ENCODE peak calls at places on chromosomes 7 and 10, in eight cellular contexts. F is fibroblast of lung, A is prostate gland, S is sigmoid colon, W is dorsolateral prefrontal cortex, U is right lobe of liver, Y is A549, B is right cardiac atrium. N is an unnamed sample.

GRCh38 chr10:129438024-129438423 is 29.0 kb upstream of the MGMT start:
- DNase-seq in F (no peak), A (no peak), S (no peak), W (no peak), U (no peak), Y (no peak), B (no peak), N (no peak)

GRCh38 chr10:75024971-75025523 is 86.4 kb upstream of the SAMD8 start:
- DNase-seq in F (no peak), A (no peak), S (no peak), W (peak), U (no peak), Y (no peak), B (no peak), N (no peak)

GRCh38 chr7:4792537-4793126 is 17.2 kb downstream of the AP5Z1 start:
- DNase-seq in F (peak), A (no peak), S (peak), W (no peak), U (peak), Y (no peak), B (peak), N (no peak)

GRCh38 chr7:74032191-74032490 is 4.2 kb downstream of the ELN start:
- DNase-seq in F (peak), A (peak), S (peak), W (peak), U (no peak), Y (no peak), B (peak), N (no peak)

GRCh38 chr10:108275895-108276685 is 1111.6 kb upstream of the SORCS1 start:
- DNase-seq in F (no peak), A (no peak), S (no peak), W (no peak), U (no peak), Y (no peak), B (no peak), N (no peak)

GRCh38 chr10:63103971-63104409 is 29.1 kb upstream of the NRBF2 start:
- DNase-seq in F (no peak), A (no peak), S (no peak), W (no peak), U (no peak), Y (no peak), B (no peak), N (no peak)

GRCh38 chr7:138981332-138982203 is at the start of gene KIAA1549:
- DNase-seq in F (peak), A (peak), S (peak), W (no peak), U (peak), Y (peak), B (peak), N (no peak)

GRCh38 chr10:131949041-131949862 is 32.5 kb downstream of the BNIP3 start:
- DNase-seq in F (no peak), A (no peak), S (peak), W (no peak), U (peak), Y (no peak), B (no peak), N (no peak)

GRCh38 chr10:2081501-2081900 is 344.2 kb upstream of the ADARB2 start:
- DNase-seq in F (no peak), A (no peak), S (no peak), W (no peak), U (no peak), Y (peak), B (peak), N (no peak)

GRCh38 chr10:104336829-104337526 is 1.3 kb downstream of the ITPRIP start:
- DNase-seq in F (peak), A (no peak), S (peak), W (no peak), U (no peak), Y (no peak), B (peak), N (no peak)

GRCh38 chr10:17562572-17562971 is 54.6 kb downstream of the HACD1 start:
- DNase-seq in F (peak), A (peak), S (no peak), W (no peak), U (no peak), Y (no peak), B (no peak), N (no peak)

GRCh38 chr10:53109320-53109719 is 336.7 kb upstream of the MBL2 start:
- DNase-seq in F (no peak), A (no peak), S (no peak), W (no peak), U (no peak), Y (no peak), B (no peak), N (no peak)

GRCh38 chr10:93220315-93221170 is 146.8 kb downstream of the CYP26A1 start:
- DNase-seq in F (no peak), A (no peak), S (no peak), W (no peak), U (no peak), Y (no peak), B (no peak), N (no peak)

GRCh38 chr10:132580157-132580556 is 42.6 kb downstream of the INPP5A start:
- DNase-seq in F (no peak), A (no peak), S (peak), W (no peak), U (no peak), Y (no peak), B (no peak), N (no peak)

GRCh38 chr7:151608031-151608551 is 88.4 kb upstream of the RHEB start:
- DNase-seq in F (no peak), A (no peak), S (no peak), W (no peak), U (no peak), Y (peak), B (no peak), N (peak)

GRCh38 chr7:22627136-22627535 is 99.9 kb upstream of the IL6 start:
- DNase-seq in F (no peak), A (no peak), S (no peak), W (no peak), U (no peak), Y (no peak), B (no peak), N (no peak)

GRCh38 chr7:17815318-17815717 is 125.0 kb downstream of the SNX13 start:
- DNase-seq in F (no peak), A (no peak), S (no peak), W (no peak), U (peak), Y (no peak), B (no peak), N (no peak)

GRCh38 chr7:106895246-106895864 is 30.3 kb downstream of the PIK3CG start:
- DNase-seq in F (no peak), A (no peak), S (no peak), W (no peak), U (no peak), Y (no peak), B (no peak), N (no peak)

GRCh38 chr7:78125884-78126283 is 327.3 kb downstream of the PHTF2 start:
- DNase-seq in F (peak), A (no peak), S (no peak), W (no peak), U (no peak), Y (peak), B (no peak), N (peak)

GRCh38 chr7:22934473-22935065 is 79.4 kb downstream of the HYCC1 start:
- DNase-seq in F (peak), A (no peak), S (no peak), W (no peak), U (no peak), Y (no peak), B (no peak), N (no peak)

DNA sequence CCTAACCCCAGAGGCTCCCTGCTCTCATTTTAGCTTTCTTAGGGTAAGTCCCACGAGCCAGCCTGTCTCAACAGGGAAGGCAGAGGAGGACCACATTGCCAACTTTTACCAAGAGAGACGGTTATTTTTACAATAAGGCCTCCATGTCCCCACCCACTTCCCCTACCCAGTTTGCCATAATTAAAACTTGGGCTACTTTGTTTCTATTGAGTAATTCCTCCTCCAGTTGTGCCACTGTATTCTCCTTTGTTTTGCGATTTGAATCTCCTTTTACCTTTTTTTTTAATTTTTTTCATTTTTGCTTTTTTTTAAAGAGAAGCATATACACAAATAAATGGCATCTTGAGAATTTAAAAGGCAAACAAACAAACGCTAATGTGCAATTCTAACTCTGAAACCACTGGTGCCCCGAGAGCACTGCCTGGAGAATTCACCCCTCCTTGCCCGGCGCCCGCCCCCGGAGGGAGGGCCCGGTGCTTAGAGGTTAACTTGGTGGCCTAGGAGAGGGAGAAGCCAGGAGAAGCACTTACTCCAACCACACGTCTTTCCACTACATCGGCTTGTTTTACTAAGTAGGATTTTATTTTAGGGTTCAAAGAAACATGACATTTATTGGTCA is 282.3 kb downstream of the USP6NL start:
- DNase-seq in F (no peak), A (no peak), S (no peak), W (no peak), U (no peak), Y (no peak), B (no peak), N (no peak)
- H3K27ac ChIP-seq in F (peak), A (no peak), S (no peak), W (no peak), U (no peak), Y (no peak), B (peak), N (peak)

GRCh38 chr7:137874390-137874789 is 27.6 kb upstream of the DGKI start:
- DNase-seq in F (peak), A (no peak), S (no peak), W (no peak), U (no peak), Y (no peak), B (no peak), N (no peak)
- H3K27ac ChIP-seq in F (peak), A (no peak), S (no peak), W (no peak), U (no peak), Y (no peak), B (no peak), N (no peak)

GRCh38 chr10:124735491-124736286 is 8.5 kb downstream of the FAM53B start:
- DNase-seq in F (no peak), A (no peak), S (no peak), W (no peak), U (no peak), Y (no peak), B (no peak), N (no peak)

GRCh38 chr10:124736491-124737136 is 7.6 kb downstream of the FAM53B start:
- DNase-seq in F (peak), A (peak), S (peak), W (no peak), U (peak), Y (peak), B (peak), N (no peak)

GRCh38 chr10:124732931-124733536 is 11.1 kb downstream of the FAM53B start:
- DNase-seq in F (no peak), A (no peak), S (peak), W (no peak), U (no peak), Y (no peak), B (peak), N (no peak)

GRCh38 chr10:124733566-124734245 is 10.5 kb downstream of the FAM53B start:
- DNase-seq in F (no peak), A (no peak), S (no peak), W (no peak), U (no peak), Y (no peak), B (peak), N (no peak)

DNA sequence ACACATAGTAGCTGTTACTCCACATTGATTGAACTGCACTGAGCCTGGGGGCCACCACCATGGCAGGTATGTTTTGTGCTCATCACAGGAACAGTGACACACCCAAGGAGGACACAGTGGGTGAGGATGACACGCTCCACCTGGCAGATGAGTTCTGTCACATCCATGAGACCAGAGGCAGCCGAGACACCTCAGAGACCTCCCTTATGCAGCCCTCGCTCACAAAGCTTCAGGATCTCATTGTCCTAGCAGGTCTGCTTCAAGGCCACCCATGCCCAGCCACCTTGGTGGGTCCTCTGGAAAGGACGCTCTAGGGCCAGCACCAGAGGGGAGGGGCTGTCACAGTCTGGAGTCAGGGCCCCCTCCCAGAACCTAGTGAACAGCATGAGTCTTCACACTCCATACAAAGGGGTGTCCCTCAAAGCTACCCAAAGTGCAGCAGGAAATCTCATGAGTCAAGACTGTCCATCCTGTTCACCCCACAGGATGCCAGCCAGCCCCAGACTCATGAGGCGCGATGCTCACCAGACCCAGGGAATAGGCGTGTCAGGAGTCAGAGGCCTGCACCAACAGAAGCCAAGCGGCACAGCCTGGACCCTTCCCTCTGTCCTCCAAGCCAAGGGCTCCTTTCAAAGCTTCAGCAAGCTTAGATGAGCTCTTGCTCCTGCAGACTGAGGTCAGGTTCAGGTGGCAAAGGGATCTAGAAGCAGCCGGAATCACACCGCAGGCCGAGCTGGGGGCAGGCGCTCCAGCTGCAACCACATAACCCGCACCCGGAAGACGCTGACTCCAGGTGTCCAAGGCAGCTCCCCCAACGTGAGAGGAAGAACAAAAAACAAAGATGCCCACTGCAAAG is 9.6 kb downstream of the FAM53B start:
- DNase-seq in F (no peak), A (no peak), S (no peak), W (no peak), U (no peak), Y (no peak), B (no peak), N (no peak)
- H3K27ac ChIP-seq in F (no peak), A (no peak), S (peak), W (peak), U (no peak), Y (no peak), B (peak), N (no peak)

DNA sequence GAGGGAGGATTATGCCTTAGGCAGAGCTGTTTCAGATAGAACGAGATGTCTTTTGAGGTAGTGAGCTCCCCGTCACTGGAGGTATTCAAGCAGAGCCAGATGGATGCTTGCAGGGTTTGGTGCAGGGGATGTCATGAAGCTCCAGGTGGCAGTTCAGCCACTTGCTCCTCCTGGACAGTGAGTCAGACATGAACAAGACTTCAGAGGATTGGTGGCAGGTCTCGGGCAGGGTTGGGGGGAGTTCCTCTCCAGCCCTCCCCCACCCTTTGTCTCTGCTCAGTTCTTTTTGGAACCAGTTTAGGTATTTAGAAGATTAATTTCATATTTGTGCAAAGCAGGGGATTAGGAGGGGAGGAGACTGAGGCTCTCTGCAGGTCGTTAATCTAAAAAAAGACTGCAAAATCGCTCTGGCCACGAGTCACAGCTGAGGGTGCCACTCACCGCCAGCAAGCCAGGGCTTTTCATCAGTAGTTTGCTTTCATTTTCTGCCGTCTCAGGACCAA is 21.5 kb upstream of the MYL10 start:
- DNase-seq in F (no peak), A (no peak), S (no peak), W (no peak), U (no peak), Y (no peak), B (no peak), N (no peak)
- H3K27ac ChIP-seq in F (no peak), A (no peak), S (no peak), W (no peak), U (no peak), Y (no peak), B (no peak), N (no peak)

GRCh38 chr7:42139751-42140150 is 97.3 kb downstream of the GLI3 start:
- DNase-seq in F (no peak), A (no peak), S (no peak), W (no peak), U (no peak), Y (no peak), B (no peak), N (no peak)
- H3K27ac ChIP-seq in F (no peak), A (no peak), S (no peak), W (no peak), U (no peak), Y (no peak), B (no peak), N (no peak)

DNA sequence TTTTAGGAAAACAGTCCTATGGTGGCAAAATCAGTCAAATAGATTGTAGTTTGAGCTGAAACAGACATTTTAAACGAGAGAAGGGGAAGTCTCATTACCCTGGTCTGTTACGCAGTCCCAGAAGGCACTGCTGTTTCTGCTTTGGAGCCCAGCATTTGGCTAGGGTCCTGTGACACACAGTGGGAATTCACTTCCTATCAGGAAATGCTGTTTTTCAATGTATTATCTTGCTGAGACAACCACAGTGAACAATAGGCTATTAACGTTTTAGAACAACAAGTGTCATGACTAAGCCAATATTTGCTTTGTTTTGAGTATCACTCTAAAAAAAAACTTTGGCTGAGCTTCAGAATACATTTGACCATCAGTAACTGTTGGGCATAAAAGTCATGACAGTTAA is 74.1 kb downstream of the ADD3 start:
- DNase-seq in F (no peak), A (no peak), S (no peak), W (no peak), U (no peak), Y (peak), B (peak), N (peak)
- H3K27ac ChIP-seq in F (peak), A (no peak), S (peak), W (peak), U (no peak), Y (no peak), B (no peak), N (peak)

GRCh38 chr10:79019961-79020491 is 48.7 kb upstream of the ZMIZ1 start:
- DNase-seq in F (peak), A (no peak), S (peak), W (no peak), U (peak), Y (no peak), B (peak), N (no peak)
- H3K27ac ChIP-seq in F (no peak), A (no peak), S (no peak), W (no peak), U (peak), Y (no peak), B (peak), N (no peak)

DNA sequence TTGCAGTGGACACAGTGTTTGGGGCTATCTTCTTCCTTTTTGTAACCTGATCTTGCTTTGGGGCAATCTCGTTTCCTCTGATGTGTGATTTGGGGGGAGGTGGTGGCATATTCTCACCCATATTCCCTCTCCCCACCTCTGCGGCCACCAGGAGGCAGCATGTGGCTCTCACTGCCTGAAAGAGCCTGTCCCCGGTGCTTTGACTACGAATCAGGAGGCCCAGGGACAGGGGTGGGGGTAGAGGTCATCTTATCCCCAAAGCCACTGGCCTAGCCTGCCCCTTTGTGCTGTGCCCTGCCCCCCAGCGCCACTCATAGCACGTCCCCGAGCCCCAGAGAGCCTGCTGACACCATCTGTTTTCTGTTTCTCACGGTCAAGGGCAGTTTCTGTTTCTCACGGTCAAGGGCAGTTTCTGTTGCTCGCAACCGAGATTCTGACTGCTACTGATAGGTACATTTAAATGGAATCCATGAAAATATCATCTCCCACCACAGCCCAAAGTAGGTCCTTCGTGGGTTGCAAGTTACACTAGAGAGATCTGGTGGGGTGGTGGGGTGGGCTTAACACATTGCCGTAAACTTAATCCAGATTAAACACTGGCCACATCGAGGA is 28.2 kb downstream of the PHYH start:
- DNase-seq in F (peak), A (no peak), S (no peak), W (no peak), U (peak), Y (peak), B (peak), N (no peak)
- H3K27ac ChIP-seq in F (no peak), A (no peak), S (peak), W (peak), U (peak), Y (no peak), B (no peak), N (no peak)

DNA sequence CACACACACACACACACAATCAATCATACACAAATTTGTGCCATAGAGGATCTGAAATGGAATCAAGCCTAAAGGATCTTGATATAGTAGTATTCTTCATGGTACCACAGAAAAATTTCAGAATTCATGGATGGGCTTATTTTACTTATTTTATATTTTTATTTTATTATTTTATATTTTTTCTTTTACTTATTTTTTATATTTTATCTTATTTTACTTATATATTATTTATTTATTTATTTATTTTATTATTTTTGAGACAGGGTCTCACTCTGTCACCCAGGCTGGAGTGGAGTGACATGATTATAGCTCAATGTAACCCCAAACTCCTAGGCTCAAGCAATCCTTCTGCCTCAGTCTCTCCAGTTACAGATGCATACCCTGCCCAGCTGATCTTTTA is 16.7 kb downstream of the SHTN1 start:
- DNase-seq in F (no peak), A (no peak), S (no peak), W (no peak), U (no peak), Y (no peak), B (no peak), N (no peak)
- H3K27ac ChIP-seq in F (no peak), A (no peak), S (no peak), W (peak), U (no peak), Y (no peak), B (no peak), N (no peak)